ENCODE peak calls at places on chromosomes 1 and 21, in ten cellular contexts. One of them, this sample, is unnamed.

GRCh38 chr1:214187152-214187900 is 93.6 kb upstream of the SMYD2 start:
- DNase-seq in HuH-7.5: no peak
- DNase-seq in NCI-H1105 treated with DMSO at 0.1 percent for 48 hours: no peak
- DNase-seq in HEK293T: peak; percentile 62
- DNase-seq in NCI-H510A: no peak
- DNase-seq in nucleus accumbens: no peak
- DNase-seq in putamen: no peak
- DNase-seq in NCI-H2081: no peak
- DNase-seq in GM23338: peak; percentile 56
- DNase-seq in H7: peak; percentile 65
- DNase-seq in this sample: no peak

GRCh38 chr1:100791586-100791985 is 72.0 kb downstream of the VCAM1 start:
- DNase-seq in GM23338: no peak
- DNase-seq in NCI-H510A: no peak
- DNase-seq in NCI-H1105 treated with DMSO at 0.1 percent for 48 hours: no peak
- DNase-seq in HuH-7.5: no peak
- DNase-seq in HEK293T: no peak
- DNase-seq in putamen: no peak
- DNase-seq in NCI-H2081: no peak
- DNase-seq in nucleus accumbens: no peak
- DNase-seq in H7: no peak
- DNase-seq in this sample: no peak

GRCh38 chr1:93076268-93076667 is 2.8 kb upstream of the MTF2 start:
- DNase-seq in NCI-H2081: no peak
- DNase-seq in NCI-H1105 treated with DMSO at 0.1 percent for 48 hours: no peak
- DNase-seq in nucleus accumbens: no peak
- DNase-seq in H7: no peak
- DNase-seq in NCI-H510A: no peak
- DNase-seq in GM23338: no peak
- DNase-seq in HuH-7.5: no peak
- DNase-seq in putamen: peak; percentile 3
- DNase-seq in HEK293T: no peak
- DNase-seq in this sample: no peak

GRCh38 chr1:13935336-13935735 is 235.3 kb downstream of the PRDM2 start:
- DNase-seq in NCI-H510A: peak; percentile 88
- DNase-seq in NCI-H1105 treated with DMSO at 0.1 percent for 48 hours: peak; percentile 85
- DNase-seq in HEK293T: no peak
- DNase-seq in NCI-H2081: peak; percentile 1
- DNase-seq in GM23338: no peak
- DNase-seq in HuH-7.5: no peak
- DNase-seq in nucleus accumbens: no peak
- DNase-seq in putamen: no peak
- DNase-seq in H7: no peak
- DNase-seq in this sample: peak; percentile 87

GRCh38 chr1:30345525-30346145 is 377.8 kb downstream of the MATN1 start:
- DNase-seq in NCI-H510A: no peak
- DNase-seq in HEK293T: no peak
- DNase-seq in NCI-H2081: peak; percentile 25
- DNase-seq in putamen: no peak
- DNase-seq in nucleus accumbens: no peak
- DNase-seq in HuH-7.5: no peak
- DNase-seq in H7: no peak
- DNase-seq in NCI-H1105 treated with DMSO at 0.1 percent for 48 hours: peak; percentile 75
- DNase-seq in GM23338: no peak
- DNase-seq in this sample: peak; percentile 69

GRCh38 chr1:154324669-154325582 is at the start of gene ATP8B2:
- DNase-seq in putamen: peak; percentile 73
- DNase-seq in NCI-H1105 treated with DMSO at 0.1 percent for 48 hours: peak; percentile 74
- DNase-seq in HuH-7.5: peak; percentile 94
- DNase-seq in HEK293T: peak; percentile 95
- DNase-seq in nucleus accumbens: peak; percentile 29
- DNase-seq in NCI-H510A: peak; percentile 68
- DNase-seq in H7: peak; percentile 96
- DNase-seq in NCI-H2081: peak; percentile 81
- DNase-seq in GM23338: peak; percentile 93
- DNase-seq in this sample: peak; percentile 77

GRCh38 chr1:214621178-214621577 is 18.2 kb downstream of the CENPF start:
- DNase-seq in HuH-7.5: no peak
- DNase-seq in HEK293T: no peak
- DNase-seq in H7: no peak
- DNase-seq in NCI-H1105 treated with DMSO at 0.1 percent for 48 hours: no peak
- DNase-seq in NCI-H510A: no peak
- DNase-seq in NCI-H2081: no peak
- DNase-seq in putamen: no peak
- DNase-seq in GM23338: no peak
- DNase-seq in nucleus accumbens: no peak
- DNase-seq in this sample: no peak

GRCh38 chr1:248841702-248842395 is 3.8 kb downstream of the ZNF672 start:
- DNase-seq in putamen: no peak
- DNase-seq in NCI-H2081: peak; percentile 52
- DNase-seq in NCI-H1105 treated with DMSO at 0.1 percent for 48 hours: no peak
- DNase-seq in NCI-H510A: no peak
- DNase-seq in H7: no peak
- DNase-seq in nucleus accumbens: no peak
- DNase-seq in HuH-7.5: no peak
- DNase-seq in HEK293T: no peak
- DNase-seq in GM23338: peak; percentile 74
- DNase-seq in this sample: no peak

GRCh38 chr1:166858726-166859419 is 17.2 kb downstream of the TADA1 start:
- DNase-seq in HuH-7.5: no peak
- DNase-seq in HEK293T: no peak
- DNase-seq in H7: no peak
- DNase-seq in GM23338: no peak
- DNase-seq in NCI-H2081: no peak
- DNase-seq in putamen: peak; percentile 87
- DNase-seq in NCI-H510A: no peak
- DNase-seq in NCI-H1105 treated with DMSO at 0.1 percent for 48 hours: no peak
- DNase-seq in nucleus accumbens: no peak
- DNase-seq in this sample: no peak

GRCh38 chr1:156089704-156090103 is 7.4 kb upstream of the MEX3A start:
- DNase-seq in HEK293T: no peak
- DNase-seq in H7: peak; percentile 49
- DNase-seq in nucleus accumbens: no peak
- DNase-seq in putamen: no peak
- DNase-seq in NCI-H1105 treated with DMSO at 0.1 percent for 48 hours: no peak
- DNase-seq in NCI-H2081: no peak
- DNase-seq in NCI-H510A: no peak
- DNase-seq in GM23338: no peak
- DNase-seq in HuH-7.5: no peak
- DNase-seq in this sample: peak; percentile 74

GRCh38 chr21:38766987-38767722 is 38.6 kb upstream of the ETS2 start:
- DNase-seq in putamen: no peak
- DNase-seq in HuH-7.5: no peak
- DNase-seq in NCI-H2081: peak; percentile 59
- DNase-seq in NCI-H510A: peak; percentile 84
- DNase-seq in NCI-H1105 treated with DMSO at 0.1 percent for 48 hours: no peak
- DNase-seq in nucleus accumbens: no peak
- DNase-seq in H7: no peak
- DNase-seq in HEK293T: no peak
- DNase-seq in GM23338: no peak
- DNase-seq in this sample: peak; percentile 77

GRCh38 chr1:243378666-243379065 is 122.8 kb downstream of the SDCCAG8 start:
- DNase-seq in HuH-7.5: no peak
- DNase-seq in NCI-H1105 treated with DMSO at 0.1 percent for 48 hours: no peak
- DNase-seq in NCI-H510A: no peak
- DNase-seq in HEK293T: no peak
- DNase-seq in GM23338: no peak
- DNase-seq in NCI-H2081: no peak
- DNase-seq in nucleus accumbens: no peak
- DNase-seq in H7: peak; percentile 34
- DNase-seq in putamen: no peak
- DNase-seq in this sample: no peak

GRCh38 chr21:28142692-28143091 is 850.0 kb downstream of the LTN1 start:
- DNase-seq in putamen: no peak
- DNase-seq in GM23338: no peak
- DNase-seq in NCI-H2081: no peak
- DNase-seq in HEK293T: no peak
- DNase-seq in H7: no peak
- DNase-seq in nucleus accumbens: no peak
- DNase-seq in HuH-7.5: no peak
- DNase-seq in NCI-H510A: no peak
- DNase-seq in NCI-H1105 treated with DMSO at 0.1 percent for 48 hours: no peak
- DNase-seq in this sample: no peak

GRCh38 chr1:27357281-27358037 is 9.3 kb downstream of the MAP3K6 start:
- DNase-seq in NCI-H1105 treated with DMSO at 0.1 percent for 48 hours: peak; percentile 71
- DNase-seq in GM23338: peak; percentile 87
- DNase-seq in nucleus accumbens: peak; percentile 13
- DNase-seq in HuH-7.5: peak; percentile 98
- DNase-seq in NCI-H2081: no peak
- DNase-seq in HEK293T: peak; percentile 91
- DNase-seq in H7: peak; percentile 99
- DNase-seq in NCI-H510A: peak; percentile 19
- DNase-seq in putamen: peak; percentile 6
- DNase-seq in this sample: peak; percentile 65

GRCh38 chr21:33309778-33310177 is 15.0 kb upstream of the IFNAR1 start:
- DNase-seq in NCI-H1105 treated with DMSO at 0.1 percent for 48 hours: no peak
- DNase-seq in HEK293T: no peak
- DNase-seq in HuH-7.5: no peak
- DNase-seq in H7: no peak
- DNase-seq in NCI-H2081: no peak
- DNase-seq in GM23338: no peak
- DNase-seq in nucleus accumbens: no peak
- DNase-seq in putamen: no peak
- DNase-seq in NCI-H510A: no peak
- DNase-seq in this sample: no peak